ENCODE peak calls at places on chromosome 11, in ten cellular contexts. One of them, this sample, is unnamed.

GRCh38 chr11:92314499-92314898 is 89.9 kb downstream of the FAT3 start:
- DNase-seq in sigmoid colon: no peak
- DNase-seq in BE2C: no peak
- DNase-seq in AG10803: peak; percentile 65
- DNase-seq in astrocyte of the cerebellum: peak; percentile 36
- DNase-seq in type B pancreatic cell: no peak
- DNase-seq in mucosa of descending colon: no peak
- DNase-seq in cardiac fibroblast: peak; percentile 46
- DNase-seq in glutamatergic neuron: no peak
- DNase-seq in astrocyte of the spinal cord: peak; percentile 46
- DNase-seq in this sample: no peak

GRCh38 chr11:63767415-63768231 is 952 bp downstream of the ZFTA start:
- DNase-seq in sigmoid colon: peak; percentile 85
- DNase-seq in BE2C: peak; percentile 26
- DNase-seq in AG10803: peak; percentile 56
- DNase-seq in astrocyte of the cerebellum: peak; percentile 55
- DNase-seq in type B pancreatic cell: no peak
- DNase-seq in mucosa of descending colon: peak; percentile 67
- DNase-seq in cardiac fibroblast: peak; percentile 90
- DNase-seq in glutamatergic neuron: peak; percentile 85
- DNase-seq in astrocyte of the spinal cord: peak; percentile 86
- DNase-seq in this sample: peak; percentile 35

GRCh38 chr11:103202048-103202651 is 92.9 kb downstream of the DYNC2H1 start:
- DNase-seq in sigmoid colon: no peak
- DNase-seq in BE2C: no peak
- DNase-seq in AG10803: peak; percentile 46
- DNase-seq in astrocyte of the cerebellum: peak; percentile 26
- DNase-seq in type B pancreatic cell: no peak
- DNase-seq in mucosa of descending colon: no peak
- DNase-seq in cardiac fibroblast: peak; percentile 70
- DNase-seq in glutamatergic neuron: no peak
- DNase-seq in astrocyte of the spinal cord: peak; percentile 56
- DNase-seq in this sample: no peak

GRCh38 chr11:119512373-119512772 is 89.4 kb upstream of the THY1 start:
- DNase-seq in sigmoid colon: no peak
- DNase-seq in BE2C: peak; percentile 44
- DNase-seq in AG10803: no peak
- DNase-seq in astrocyte of the cerebellum: no peak
- DNase-seq in type B pancreatic cell: no peak
- DNase-seq in mucosa of descending colon: no peak
- DNase-seq in cardiac fibroblast: no peak
- DNase-seq in glutamatergic neuron: no peak
- DNase-seq in astrocyte of the spinal cord: no peak
- DNase-seq in this sample: peak; percentile 25

GRCh38 chr11:130209944-130210854 is 50.6 kb downstream of the ST14 start:
- DNase-seq in sigmoid colon: peak; percentile 49
- DNase-seq in BE2C: no peak
- DNase-seq in AG10803: no peak
- DNase-seq in astrocyte of the cerebellum: no peak
- DNase-seq in type B pancreatic cell: peak; percentile 58
- DNase-seq in mucosa of descending colon: peak; percentile 2
- DNase-seq in cardiac fibroblast: no peak
- DNase-seq in glutamatergic neuron: no peak
- DNase-seq in astrocyte of the spinal cord: no peak
- DNase-seq in this sample: no peak

GRCh38 chr11:104772806-104773241 is 125.4 kb downstream of the CASP12 start:
- DNase-seq in sigmoid colon: no peak
- DNase-seq in BE2C: peak; percentile 44
- DNase-seq in AG10803: peak; percentile 94
- DNase-seq in astrocyte of the cerebellum: peak; percentile 27
- DNase-seq in type B pancreatic cell: no peak
- DNase-seq in mucosa of descending colon: no peak
- DNase-seq in cardiac fibroblast: peak; percentile 80
- DNase-seq in glutamatergic neuron: no peak
- DNase-seq in astrocyte of the spinal cord: peak; percentile 84
- DNase-seq in this sample: no peak

GRCh38 chr11:117834068-117834810 is 9.7 kb upstream of the FXYD2 start:
- DNase-seq in sigmoid colon: peak; percentile 39
- DNase-seq in BE2C: no peak
- DNase-seq in AG10803: no peak
- DNase-seq in astrocyte of the cerebellum: no peak
- DNase-seq in type B pancreatic cell: no peak
- DNase-seq in mucosa of descending colon: no peak
- DNase-seq in cardiac fibroblast: no peak
- DNase-seq in glutamatergic neuron: no peak
- DNase-seq in astrocyte of the spinal cord: no peak
- DNase-seq in this sample: no peak

GRCh38 chr11:6635082-6635932 is 16.1 kb upstream of the TPP1 start:
- DNase-seq in sigmoid colon: peak; percentile 80
- DNase-seq in BE2C: no peak
- DNase-seq in AG10803: peak; percentile 29
- DNase-seq in astrocyte of the cerebellum: no peak
- DNase-seq in type B pancreatic cell: no peak
- DNase-seq in mucosa of descending colon: peak; percentile 68
- DNase-seq in cardiac fibroblast: peak; percentile 81
- DNase-seq in glutamatergic neuron: peak; percentile 74
- DNase-seq in astrocyte of the spinal cord: peak; percentile 33
- DNase-seq in this sample: no peak

GRCh38 chr11:28629235-28629634 is 521.0 kb downstream of the METTL15 start:
- DNase-seq in sigmoid colon: no peak
- DNase-seq in BE2C: no peak
- DNase-seq in AG10803: no peak
- DNase-seq in astrocyte of the cerebellum: no peak
- DNase-seq in type B pancreatic cell: no peak
- DNase-seq in mucosa of descending colon: no peak
- DNase-seq in cardiac fibroblast: no peak
- DNase-seq in glutamatergic neuron: no peak
- DNase-seq in astrocyte of the spinal cord: no peak
- DNase-seq in this sample: no peak

GRCh38 chr11:44797051-44797450 is 70.3 kb downstream of the TSPAN18 start:
- DNase-seq in sigmoid colon: no peak
- DNase-seq in BE2C: no peak
- DNase-seq in AG10803: no peak
- DNase-seq in astrocyte of the cerebellum: no peak
- DNase-seq in type B pancreatic cell: no peak
- DNase-seq in mucosa of descending colon: no peak
- DNase-seq in cardiac fibroblast: no peak
- DNase-seq in glutamatergic neuron: no peak
- DNase-seq in astrocyte of the spinal cord: no peak
- DNase-seq in this sample: no peak

DNA sequence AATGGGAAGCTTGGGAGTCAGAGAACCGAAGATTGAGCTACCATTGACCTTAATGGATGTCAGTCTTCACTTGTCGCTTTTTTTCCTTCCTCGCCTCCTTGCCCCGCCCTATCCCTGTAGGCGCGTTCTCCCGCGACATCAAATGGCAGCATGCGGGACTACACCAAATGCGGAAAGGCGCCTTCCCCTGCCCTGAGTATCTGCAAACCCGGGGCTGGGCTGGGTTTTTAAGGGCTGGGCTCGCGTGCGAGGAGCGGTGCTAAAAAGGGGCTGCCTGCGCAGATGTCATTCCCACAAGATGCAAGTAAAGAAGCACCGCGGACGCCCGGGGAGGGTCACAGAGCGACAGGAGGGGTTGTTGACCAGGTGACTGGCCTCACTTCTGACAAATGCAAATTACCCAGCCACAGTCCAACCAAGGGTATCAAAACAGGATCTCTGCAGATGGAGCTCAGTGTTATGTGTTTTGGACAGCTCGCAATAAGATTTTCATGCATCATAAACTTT is 4.7 kb upstream of the FAM111B start:
- DNase-seq in sigmoid colon: peak; percentile 69
- DNase-seq in BE2C: peak; percentile 4
- DNase-seq in AG10803: peak; percentile 32
- DNase-seq in astrocyte of the cerebellum: no peak
- DNase-seq in type B pancreatic cell: peak; percentile 71
- DNase-seq in mucosa of descending colon: peak; percentile 76
- DNase-seq in cardiac fibroblast: peak; percentile 37
- DNase-seq in glutamatergic neuron: peak; percentile 76
- DNase-seq in astrocyte of the spinal cord: peak; percentile 13
- DNase-seq in this sample: peak; percentile 82
- TF ChIP-seq CTCF in sigmoid colon: no peak
- TF ChIP-seq CTCF in BE2C: no peak
- TF ChIP-seq CTCF in AG10803: peak; percentile 44
- TF ChIP-seq CTCF in astrocyte of the cerebellum: peak; percentile 39
- TF ChIP-seq CTCF in type B pancreatic cell: peak; percentile 41
- TF ChIP-seq CTCF in mucosa of descending colon: peak; percentile 14
- TF ChIP-seq CTCF in cardiac fibroblast: peak; percentile 50
- TF ChIP-seq CTCF in glutamatergic neuron: no peak
- TF ChIP-seq CTCF in astrocyte of the spinal cord: peak; percentile 38
- TF ChIP-seq CTCF in this sample: no peak

GRCh38 chr11:85912414-85912813 is 57.2 kb downstream of the CCDC83 start:
- DNase-seq in sigmoid colon: no peak
- DNase-seq in BE2C: no peak
- DNase-seq in AG10803: no peak
- DNase-seq in astrocyte of the cerebellum: no peak
- DNase-seq in type B pancreatic cell: no peak
- DNase-seq in mucosa of descending colon: no peak
- DNase-seq in cardiac fibroblast: no peak
- DNase-seq in glutamatergic neuron: no peak
- DNase-seq in astrocyte of the spinal cord: no peak
- DNase-seq in this sample: no peak
- TF ChIP-seq CTCF in sigmoid colon: no peak
- TF ChIP-seq CTCF in BE2C: no peak
- TF ChIP-seq CTCF in AG10803: no peak
- TF ChIP-seq CTCF in astrocyte of the cerebellum: no peak
- TF ChIP-seq CTCF in type B pancreatic cell: no peak
- TF ChIP-seq CTCF in mucosa of descending colon: no peak
- TF ChIP-seq CTCF in cardiac fibroblast: no peak
- TF ChIP-seq CTCF in glutamatergic neuron: no peak
- TF ChIP-seq CTCF in astrocyte of the spinal cord: no peak
- TF ChIP-seq CTCF in this sample: no peak

GRCh38 chr11:116079580-116079979 is 575.4 kb upstream of the CADM1 start:
- DNase-seq in sigmoid colon: no peak
- DNase-seq in BE2C: no peak
- DNase-seq in AG10803: no peak
- DNase-seq in astrocyte of the cerebellum: no peak
- DNase-seq in type B pancreatic cell: no peak
- DNase-seq in mucosa of descending colon: no peak
- DNase-seq in cardiac fibroblast: no peak
- DNase-seq in glutamatergic neuron: no peak
- DNase-seq in astrocyte of the spinal cord: no peak
- DNase-seq in this sample: no peak

GRCh38 chr11:116082256-116082655 is 578.0 kb upstream of the CADM1 start:
- DNase-seq in sigmoid colon: no peak
- DNase-seq in BE2C: no peak
- DNase-seq in AG10803: no peak
- DNase-seq in astrocyte of the cerebellum: no peak
- DNase-seq in type B pancreatic cell: no peak
- DNase-seq in mucosa of descending colon: no peak
- DNase-seq in cardiac fibroblast: no peak
- DNase-seq in glutamatergic neuron: no peak
- DNase-seq in astrocyte of the spinal cord: no peak
- DNase-seq in this sample: no peak

GRCh38 chr11:116077092-116077491 is 572.9 kb upstream of the CADM1 start:
- DNase-seq in sigmoid colon: no peak
- DNase-seq in BE2C: no peak
- DNase-seq in AG10803: no peak
- DNase-seq in astrocyte of the cerebellum: no peak
- DNase-seq in type B pancreatic cell: no peak
- DNase-seq in mucosa of descending colon: no peak
- DNase-seq in cardiac fibroblast: no peak
- DNase-seq in glutamatergic neuron: no peak
- DNase-seq in astrocyte of the spinal cord: no peak
- DNase-seq in this sample: no peak

GRCh38 chr11:116073854-116074837 is 569.9 kb upstream of the CADM1 start:
- DNase-seq in sigmoid colon: no peak
- DNase-seq in BE2C: peak; percentile 27
- DNase-seq in AG10803: no peak
- DNase-seq in astrocyte of the cerebellum: peak; percentile 9
- DNase-seq in type B pancreatic cell: no peak
- DNase-seq in mucosa of descending colon: peak; percentile 6
- DNase-seq in cardiac fibroblast: no peak
- DNase-seq in glutamatergic neuron: no peak
- DNase-seq in astrocyte of the spinal cord: peak; percentile 5
- DNase-seq in this sample: no peak

DNA sequence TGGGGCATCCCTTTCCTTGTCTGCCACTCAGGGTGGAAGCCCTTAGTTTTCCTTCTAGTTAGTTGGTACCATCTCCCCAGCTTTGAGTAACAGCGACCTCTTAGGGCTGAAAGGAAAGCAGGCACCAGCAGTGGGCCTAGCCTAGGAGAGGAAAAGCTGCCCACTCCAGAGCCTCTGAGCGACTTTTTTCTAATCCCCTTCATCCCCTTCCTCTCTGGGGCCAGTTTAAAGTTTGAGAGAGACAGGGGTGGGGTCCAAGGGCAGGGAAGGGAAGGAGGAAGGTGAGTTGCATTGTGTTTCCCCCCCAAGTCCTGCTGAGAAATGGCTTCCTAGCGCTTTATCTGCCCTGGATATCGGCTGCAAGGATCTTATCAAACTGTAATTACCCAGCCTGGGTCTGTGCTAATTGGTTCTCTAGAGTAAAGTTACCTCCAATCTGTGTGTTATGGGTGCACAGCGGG is 573.9 kb upstream of the CADM1 start:
- DNase-seq in sigmoid colon: no peak
- DNase-seq in BE2C: peak; percentile 58
- DNase-seq in AG10803: no peak
- DNase-seq in astrocyte of the cerebellum: no peak
- DNase-seq in type B pancreatic cell: no peak
- DNase-seq in mucosa of descending colon: no peak
- DNase-seq in cardiac fibroblast: no peak
- DNase-seq in glutamatergic neuron: peak; percentile 35
- DNase-seq in astrocyte of the spinal cord: no peak
- DNase-seq in this sample: no peak
- TF ChIP-seq CTCF in sigmoid colon: no peak
- TF ChIP-seq CTCF in BE2C: peak; percentile 90
- TF ChIP-seq CTCF in AG10803: peak; percentile 15
- TF ChIP-seq CTCF in astrocyte of the cerebellum: peak; percentile 69
- TF ChIP-seq CTCF in type B pancreatic cell: peak; percentile 74
- TF ChIP-seq CTCF in mucosa of descending colon: no peak
- TF ChIP-seq CTCF in cardiac fibroblast: no peak
- TF ChIP-seq CTCF in glutamatergic neuron: peak; percentile 33
- TF ChIP-seq CTCF in astrocyte of the spinal cord: peak; percentile 40
- TF ChIP-seq CTCF in this sample: no peak

GRCh38 chr11:46551261-46551660 is 42.6 kb downstream of the AMBRA1 start:
- DNase-seq in sigmoid colon: no peak
- DNase-seq in BE2C: no peak
- DNase-seq in AG10803: no peak
- DNase-seq in astrocyte of the cerebellum: no peak
- DNase-seq in type B pancreatic cell: no peak
- DNase-seq in mucosa of descending colon: no peak
- DNase-seq in cardiac fibroblast: no peak
- DNase-seq in glutamatergic neuron: no peak
- DNase-seq in astrocyte of the spinal cord: no peak
- DNase-seq in this sample: no peak

GRCh38 chr11:46543564-46543963 is 50.3 kb downstream of the AMBRA1 start:
- DNase-seq in sigmoid colon: no peak
- DNase-seq in BE2C: no peak
- DNase-seq in AG10803: no peak
- DNase-seq in astrocyte of the cerebellum: no peak
- DNase-seq in type B pancreatic cell: no peak
- DNase-seq in mucosa of descending colon: no peak
- DNase-seq in cardiac fibroblast: no peak
- DNase-seq in glutamatergic neuron: no peak
- DNase-seq in astrocyte of the spinal cord: no peak
- DNase-seq in this sample: no peak

GRCh38 chr11:46541593-46542371 is 52.0 kb downstream of the AMBRA1 start:
- DNase-seq in sigmoid colon: no peak
- DNase-seq in BE2C: no peak
- DNase-seq in AG10803: no peak
- DNase-seq in astrocyte of the cerebellum: no peak
- DNase-seq in type B pancreatic cell: no peak
- DNase-seq in mucosa of descending colon: peak; percentile 93
- DNase-seq in cardiac fibroblast: no peak
- DNase-seq in glutamatergic neuron: no peak
- DNase-seq in astrocyte of the spinal cord: no peak
- DNase-seq in this sample: no peak

GRCh38 chr11:46547579-46547978 is 46.2 kb downstream of the AMBRA1 start:
- DNase-seq in sigmoid colon: no peak
- DNase-seq in BE2C: no peak
- DNase-seq in AG10803: no peak
- DNase-seq in astrocyte of the cerebellum: no peak
- DNase-seq in type B pancreatic cell: no peak
- DNase-seq in mucosa of descending colon: no peak
- DNase-seq in cardiac fibroblast: no peak
- DNase-seq in glutamatergic neuron: no peak
- DNase-seq in astrocyte of the spinal cord: no peak
- DNase-seq in this sample: no peak
- TF ChIP-seq CTCF in sigmoid colon: no peak
- TF ChIP-seq CTCF in BE2C: no peak
- TF ChIP-seq CTCF in AG10803: no peak
- TF ChIP-seq CTCF in astrocyte of the cerebellum: no peak
- TF ChIP-seq CTCF in type B pancreatic cell: no peak
- TF ChIP-seq CTCF in mucosa of descending colon: no peak
- TF ChIP-seq CTCF in cardiac fibroblast: no peak
- TF ChIP-seq CTCF in glutamatergic neuron: no peak
- TF ChIP-seq CTCF in astrocyte of the spinal cord: no peak
- TF ChIP-seq CTCF in this sample: no peak

This sample was measured in activated B cell treated with CpG ODN at 0.5 μM for 24 hours.